ENCODE peak calls at places on chromosomes 3 and 15, in six cellular contexts. Q is GM23338, Y is MM.1S, T is OCI-LY7, N is HCT116, K is neural progenitor cell. B is an unnamed sample.

GRCh38 chr3:159776779-159777178 is 211.9 kb upstream of the IL12A start:
- DNase-seq in Y (no peak), N (no peak), K (no peak), T (no peak), Q (no peak), B (no peak)

GRCh38 chr3:128497305-128498126 is 4.5 kb upstream of the GATA2 start:
- DNase-seq in K (peak), Y (peak), Q (peak), T (peak), N (no peak), B (peak)

GRCh38 chr15:93245616-93246122 is 156.7 kb upstream of the RGMA start:
- DNase-seq in K (no peak), T (no peak), Q (no peak), Y (no peak), N (no peak), B (no peak)

GRCh38 chr15:98856540-98856907 is 151.1 kb downstream of the PGPEP1L start:
- DNase-seq in N (no peak), Y (no peak), Q (no peak), K (no peak), T (no peak), B (no peak)

GRCh38 chr3:13365390-13366379 is 54.4 kb downstream of the NUP210 start:
- DNase-seq in T (no peak), N (no peak), Y (no peak), Q (peak), K (no peak), B (no peak)

GRCh38 chr3:183826448-183826847 is 1.1 kb upstream of the MAP6D1 start:
- DNase-seq in K (no peak), Y (no peak), N (no peak), Q (no peak), T (no peak), B (no peak)

GRCh38 chr15:40266828-40267304 is 16.0 kb downstream of the ANKRD63 start:
- DNase-seq in T (no peak), Q (no peak), K (no peak), N (peak), Y (no peak), B (peak)

GRCh38 chr15:92813440-92813839 is 86.7 kb upstream of the CHD2 start:
- DNase-seq in K (no peak), Q (no peak), Y (no peak), N (no peak), T (no peak), B (no peak)

GRCh38 chr15:99142562-99142961 is 37.7 kb downstream of the SYNM start:
- DNase-seq in Q (peak), Y (no peak), T (no peak), N (no peak), K (no peak), B (no peak)

GRCh38 chr3:2090512-2090911 is 8.2 kb upstream of the CNTN4 start:
- DNase-seq in N (no peak), T (no peak), K (no peak), Q (no peak), Y (peak), B (peak)

GRCh38 chr15:33396457-33396856 is 85.7 kb downstream of the RYR3 start:
- DNase-seq in N (no peak), Q (no peak), K (no peak), T (no peak), Y (no peak), B (no peak)

GRCh38 chr3:122003112-122003511 is 18.9 kb downstream of the ILDR1 start:
- DNase-seq in Y (no peak), N (no peak), K (no peak), T (peak), Q (no peak), B (no peak)

GRCh38 chr3:16982439-16982838 is 97.7 kb downstream of the PLCL2 start:
- DNase-seq in T (no peak), Q (no peak), N (no peak), K (no peak), Y (no peak), B (no peak)

GRCh38 chr3:94374439-94375161 is 311.7 kb downstream of the NSUN3 start:
- DNase-seq in T (no peak), K (peak), Y (no peak), Q (peak), N (no peak), B (no peak)

GRCh38 chr3:69500604-69501003 is 114.7 kb upstream of the FRMD4B start:
- DNase-seq in K (no peak), N (no peak), T (no peak), Y (no peak), Q (no peak), B (no peak)

GRCh38 chr15:67149859-67150824 is 84.7 kb downstream of the SMAD3 start:
- DNase-seq in N (peak), Y (no peak), Q (peak), T (no peak), K (peak), B (peak)

GRCh38 chr3:66037986-66038369 is 740 bp downstream of the MAGI1 start:
- DNase-seq in Q (no peak), N (no peak), Y (peak), K (peak), T (peak), B (peak)

GRCh38 chr3:74631771-74632170 is 17.3 kb upstream of the CNTN3 start:
- DNase-seq in K (no peak), Q (no peak), N (no peak), T (no peak), Y (no peak), B (no peak)

GRCh38 chr15:60379466-60380274 is 18.1 kb downstream of the ANXA2 start:
- DNase-seq in K (peak), N (peak), T (no peak), Q (peak), Y (no peak), B (peak)

GRCh38 chr3:123008808-123009207 is 18.8 kb downstream of the SEMA5B start:
- DNase-seq in N (no peak), K (no peak), Q (no peak), Y (no peak), T (no peak), B (no peak)

GRCh38 chr3:36763850-36764703 is at the start of gene DCLK3:
- DNase-seq in Y (no peak), T (no peak), N (no peak), Q (peak), K (peak), B (peak)

GRCh38 chr3:24615177-24615576 is 120.5 kb upstream of the THRB start:
- DNase-seq in Y (no peak), N (no peak), K (no peak), T (no peak), Q (no peak), B (no peak)

GRCh38 chr3:11724615-11725339 is 81.1 kb upstream of the VGLL4 start:
- DNase-seq in T (no peak), N (no peak), K (no peak), Q (no peak), Y (peak), B (no peak)

GRCh38 chr3:122957707-122958210 is 69.8 kb downstream of the SEMA5B start:
- DNase-seq in N (no peak), Q (no peak), T (no peak), K (no peak), Y (no peak), B (no peak)

GRCh38 chr3:72887723-72888545 is at the start of gene GXYLT2:
- DNase-seq in T (peak), N (no peak), Y (peak), Q (peak), K (peak), B (peak)

GRCh38 chr15:74170845-74171578 is 2.5 kb upstream of the ISLR start:
- DNase-seq in Q (no peak), K (no peak), Y (no peak), T (no peak), N (no peak), B (no peak)

GRCh38 chr3:16369247-16369646 is 104.2 kb downstream of the OXNAD1 start:
- DNase-seq in T (no peak), Y (no peak), K (peak), N (no peak), Q (peak), B (no peak)

GRCh38 chr3:185270956-185271332 is 17.1 kb upstream of the EHHADH start:
- DNase-seq in Q (no peak), Y (no peak), T (no peak), K (no peak), N (no peak), B (no peak)

GRCh38 chr3:168990111-168990510 is 673.4 kb downstream of the MECOM start:
- DNase-seq in Q (no peak), T (no peak), K (no peak), N (no peak), Y (no peak), B (peak)

GRCh38 chr3:142165194-142165593 is 15.8 kb upstream of the TFDP2 start:
- DNase-seq in K (no peak), Y (no peak), T (no peak), N (no peak), Q (no peak), B (no peak)

GRCh38 chr3:25573386-25574171 is 91.1 kb downstream of the TOP2B start:
- DNase-seq in T (no peak), Q (no peak), Y (no peak), K (no peak), N (no peak), B (no peak)

GRCh38 chr15:100835626-100836025 is 44.0 kb upstream of the ALDH1A3 start:
- DNase-seq in N (no peak), K (no peak), Y (no peak), Q (no peak), T (no peak), B (no peak)

GRCh38 chr15:32824777-32825176 is 107.0 kb downstream of the GREM1 start:
- DNase-seq in N (no peak), T (no peak), K (no peak), Y (no peak), Q (no peak), B (no peak)

GRCh38 chr3:171122212-171122611 is 95.7 kb upstream of the SLC2A2 start:
- DNase-seq in Y (no peak), Q (no peak), T (no peak), K (peak), N (no peak), B (no peak)

GRCh38 chr3:29525254-29525881 is 244.5 kb downstream of the RBMS3 start:
- DNase-seq in N (no peak), T (no peak), Q (no peak), Y (no peak), K (no peak), B (no peak)

GRCh38 chr3:158768361-158768787 is 33.5 kb upstream of the MFSD1 start:
- DNase-seq in T (no peak), Q (peak), N (no peak), Y (no peak), K (peak), B (peak)

GRCh38 chr3:65729553-65729952 is 309.2 kb downstream of the MAGI1 start:
- DNase-seq in Y (no peak), K (no peak), Q (no peak), N (no peak), T (no peak), B (no peak)

GRCh38 chr3:153210660-153211059 is 48.6 kb downstream of the RAP2B start:
- DNase-seq in Q (no peak), K (peak), T (no peak), N (no peak), Y (no peak), B (no peak)

GRCh38 chr3:181699171-181699903 is 12.4 kb upstream of the SOX2 start:
- DNase-seq in T (no peak), N (no peak), Y (peak), K (peak), Q (peak), B (no peak)
- TF ChIP-seq EZH2phosphoT487 in T (no peak), N (no peak), Y (no peak), K (no peak), Q (no peak), B (no peak)

GRCh38 chr3:103991461-103992115 is 1375.1 kb upstream of the ALCAM start:
- DNase-seq in K (peak), T (peak), N (peak), Y (no peak), Q (peak), B (no peak)
- TF ChIP-seq CTCF in K (peak), T (peak), N (peak), Y (peak), Q (peak), B (peak)

GRCh38 chr3:57803647-57804081 is 47.6 kb downstream of the SLMAP start:
- DNase-seq in Q (peak), K (peak), Y (no peak), T (no peak), N (peak), B (peak)
- TF ChIP-seq EZH2phosphoT487 in Q (no peak), K (no peak), Y (no peak), T (no peak), N (no peak), B (no peak)

DNA sequence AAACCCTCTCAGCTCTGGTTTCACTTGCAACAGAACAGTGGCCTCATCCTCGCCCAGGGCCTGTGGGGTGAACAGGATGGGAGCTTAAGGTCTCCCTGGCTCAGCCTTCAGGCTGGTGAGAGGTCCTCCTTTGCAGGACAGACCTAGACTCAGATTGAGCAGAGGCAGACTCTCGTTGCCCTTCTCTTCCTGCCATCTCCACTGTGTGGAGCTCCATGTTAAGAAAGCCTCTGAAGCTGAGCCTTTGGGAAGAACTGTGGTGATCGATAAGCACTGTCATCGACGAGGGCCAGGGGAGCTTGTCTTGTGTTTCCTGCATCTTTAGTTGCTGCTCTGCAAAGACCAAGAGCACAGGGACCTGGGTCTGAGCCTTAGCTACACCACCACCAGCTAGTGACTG is 37.8 kb upstream of the GRIP2 start:
- DNase-seq in T (no peak), Y (no peak), N (no peak), K (no peak), Q (no peak), B (no peak)
- TF ChIP-seq CTCF in T (no peak), Y (no peak), N (no peak), K (no peak), Q (no peak), B (no peak)

GRCh38 chr3:87082806-87083440 is 92.0 kb upstream of the VGLL3 start:
- DNase-seq in Q (peak), N (peak), T (peak), Y (peak), K (peak), B (peak)

GRCh38 chr3:87077354-87077753 is 86.4 kb upstream of the VGLL3 start:
- DNase-seq in N (no peak), T (no peak), Y (no peak), K (no peak), Q (no peak), B (no peak)

GRCh38 chr3:87076951-87077350 is 86.0 kb upstream of the VGLL3 start:
- DNase-seq in K (no peak), N (no peak), Q (no peak), T (no peak), Y (no peak), B (peak)
- TF ChIP-seq EZH2phosphoT487 in K (no peak), N (no peak), Q (no peak), T (no peak), Y (no peak), B (no peak)

B was measured in hepatocyte.